ENCODE peak calls at places on chromosomes 2 and 18, in five cellular contexts. T is Peyer's patch, I is PC-9, L is aorta, G is PC-3. N is an unnamed sample.

GRCh38 chr2:29063646-29064372 is 10.5 kb downstream of the PCARE start:
- DNase-seq in G (no peak), I (no peak), T (no peak), L (no peak), N (no peak)

GRCh38 chr2:128309341-128310093 is 9.2 kb downstream of the HS6ST1 start:
- DNase-seq in T (peak; percentile 70), I (no peak), G (no peak), L (no peak), N (no peak)

GRCh38 chr2:182980652-182981051 is 57.6 kb downstream of the NCKAP1 start:
- DNase-seq in G (no peak), I (no peak), T (no peak), L (no peak), N (no peak)

GRCh38 chr2:219571311-219572236 is at the start of gene OBSL1:
- DNase-seq in L (peak; percentile 82), G (peak; percentile 90), I (peak; percentile 85), T (no peak), N (no peak)

GRCh38 chr2:66434679-66435548 is at the start of gene MEIS1:
- DNase-seq in G (peak; percentile 90), L (peak; percentile 93), T (peak; percentile 85), I (peak; percentile 81), N (peak; percentile 92)

GRCh38 chr2:159557437-159558034 is 58.8 kb downstream of the BAZ2B start:
- DNase-seq in L (no peak), G (peak; percentile 47), T (no peak), I (no peak), N (peak; percentile 6)

GRCh38 chr18:63492851-63493250 is 16.1 kb downstream of the SERPINB5 start:
- DNase-seq in I (no peak), L (no peak), G (no peak), T (no peak), N (no peak)

GRCh38 chr2:205975082-205975949 is 110.7 kb downstream of the INO80D start:
- DNase-seq in I (no peak), L (no peak), G (peak; percentile 41), T (peak; percentile 70), N (no peak)

GRCh38 chr18:8726281-8726680 is 20.9 kb downstream of the MTCL1 start:
- DNase-seq in I (no peak), T (no peak), L (no peak), G (no peak), N (peak; percentile 53)

GRCh38 chr2:232523682-232524597 is 2.0 kb upstream of the CHRND start:
- DNase-seq in G (peak; percentile 12), L (no peak), T (no peak), I (peak; percentile 41), N (peak; percentile 57)

GRCh38 chr2:17542471-17542870 is 2.0 kb downstream of the VSNL1 start:
- DNase-seq in G (no peak), T (no peak), L (no peak), I (no peak), N (no peak)

GRCh38 chr2:214005337-214005736 is 405.5 kb upstream of the VWC2L start:
- DNase-seq in L (no peak), G (peak; percentile 24), T (no peak), I (no peak), N (no peak)

GRCh38 chr18:424071-424868 is 76.2 kb downstream of the COLEC12 start:
- DNase-seq in L (no peak), T (no peak), I (no peak), G (no peak), N (no peak)

GRCh38 chr2:84797271-84797670 is 83.6 kb downstream of the TRABD2A start:
- DNase-seq in I (no peak), G (no peak), L (no peak), T (no peak), N (no peak)

GRCh38 chr2:95552911-95553310 is 38.9 kb upstream of the TRIM43 start:
- DNase-seq in G (no peak), I (no peak), T (no peak), L (no peak), N (no peak)

GRCh38 chr18:42586603-42587002 is 528.9 kb downstream of the RIT2 start:
- DNase-seq in G (no peak), T (no peak), L (no peak), I (no peak), N (no peak)

DNA sequence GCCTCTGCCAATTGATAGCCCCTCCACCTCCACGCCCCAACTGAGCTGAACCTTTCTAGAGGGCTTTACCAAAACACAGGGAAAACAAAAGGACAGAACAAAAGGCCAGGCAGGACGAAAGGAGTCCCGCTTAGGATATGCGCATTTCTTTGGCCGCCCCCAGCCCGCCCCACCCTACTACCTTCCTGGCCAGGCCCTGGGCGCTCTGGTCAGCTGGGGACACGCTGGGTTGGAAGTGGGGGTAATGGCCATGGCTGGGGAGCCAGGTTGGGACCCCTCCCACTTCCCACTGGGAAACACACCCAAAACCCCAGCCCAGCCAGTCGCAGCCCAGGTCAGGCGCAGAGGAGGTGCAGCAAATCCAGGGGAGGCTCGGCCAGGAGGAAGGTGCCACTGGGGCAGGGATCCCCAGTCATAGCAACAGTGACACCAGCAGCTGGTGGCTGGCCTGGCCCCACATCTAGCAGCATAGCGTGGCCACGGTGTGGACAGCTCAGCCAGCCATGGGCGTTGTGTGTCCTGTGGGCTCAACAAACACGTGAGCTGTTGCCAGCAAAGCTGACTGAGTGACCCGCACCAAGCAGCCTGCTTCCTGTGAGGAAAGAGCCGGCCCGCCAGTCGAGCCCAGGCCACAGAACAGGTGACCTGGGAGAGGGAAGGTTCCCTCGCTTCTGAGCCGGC is 24.6 kb upstream of the B3GNT7 start:
- DNase-seq in T (no peak), G (no peak), L (no peak), I (no peak), N (no peak)
- H3K27ac ChIP-seq in T (no peak overlapping the region), G (no peak overlapping the region), L (no peak overlapping the region), I (peak overlapping the region; percentile 56), N (no peak overlapping the region)

GRCh38 chr18:57741273-57741672 is 61.8 kb downstream of the ATP8B1 start:
- DNase-seq in I (no peak), T (no peak), G (no peak), L (no peak), N (no peak)

GRCh38 chr18:57747809-57748680 is 55.1 kb downstream of the ATP8B1 start:
- DNase-seq in G (no peak), L (no peak), I (no peak), T (no peak), N (peak; percentile 2)

GRCh38 chr18:57748770-57749603 is 54.1 kb downstream of the ATP8B1 start:
- DNase-seq in G (peak; percentile 76), I (no peak), L (no peak), T (peak; percentile 65), N (peak; percentile 12)

GRCh38 chr18:57743008-57743407 is 60.1 kb downstream of the ATP8B1 start:
- DNase-seq in G (peak; percentile 47), I (no peak), T (no peak), L (no peak), N (no peak)

GRCh38 chr18:57744211-57744694 is 58.9 kb downstream of the ATP8B1 start:
- DNase-seq in G (peak; percentile 64), L (peak; percentile 64), T (no peak), I (peak; percentile 14), N (no peak)
- H3K27ac ChIP-seq in G (peak overlapping the region; percentile 86), L (peak overlapping the region; percentile 38), T (peak overlapping the region; percentile 32), I (no peak overlapping the region), N (no peak overlapping the region)

GRCh38 chr2:241795021-241795999 is 13.7 kb upstream of the NEU4 start:
- DNase-seq in T (peak; percentile 46), G (no peak), L (no peak), I (no peak), N (no peak)
- H3K27ac ChIP-seq in T (no peak overlapping the region), G (no peak overlapping the region), L (no peak overlapping the region), I (no peak overlapping the region), N (no peak overlapping the region)

DNA sequence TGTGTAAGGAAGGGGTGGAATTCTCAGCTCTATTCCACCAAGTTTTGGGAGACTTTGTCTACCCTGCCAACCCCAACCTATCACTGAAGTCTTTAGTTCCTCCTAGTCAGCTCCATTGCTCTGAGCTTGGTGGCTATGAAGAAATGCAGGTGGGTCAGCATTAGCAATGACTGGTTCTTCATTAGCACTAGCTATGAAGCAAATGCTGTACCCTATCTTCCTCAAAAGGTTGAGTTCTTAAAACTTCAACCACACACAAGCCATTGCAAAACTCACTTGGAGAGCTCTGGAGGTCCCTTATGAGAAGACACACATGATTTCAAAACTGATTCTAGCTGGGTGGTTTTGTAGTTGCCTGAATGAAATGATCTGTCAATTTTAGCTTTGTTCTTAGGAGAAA is 193.8 kb downstream of the IKZF2 start:
- DNase-seq in G (no peak), T (no peak), L (no peak), I (no peak), N (no peak)
- H3K27ac ChIP-seq in G (no peak overlapping the region), T (no peak overlapping the region), L (no peak overlapping the region), I (peak overlapping the region; percentile 86), N (no peak overlapping the region)

GRCh38 chr18:26574958-26575864 is 26.9 kb upstream of the KCTD1 start:
- DNase-seq in I (peak; percentile 31), T (no peak), L (peak; percentile 56), G (peak; percentile 56), N (no peak)
- H3K27ac ChIP-seq in I (peak overlapping the region; percentile 34), T (no peak overlapping the region), L (no peak overlapping the region), G (peak overlapping the region; percentile 73), N (no peak overlapping the region)